ENCODE peak calls at places on chromosomes 3 and 15, in eight cellular contexts. E is stomach, C is psoas muscle, J is gastrocnemius medialis, Q is AG04450, L is thoracic aorta, P is fibroblast of lung, Z is ascending aorta. B is an unnamed sample. For H3K9me3, the result is how much of the 10 kb centered on the place peaks cover.

GRCh38 chr15:32106401-32107381 is 76.4 kb downstream of the CHRNA7 start:
- DNase-seq in Z (no peak), Q (no peak), L (no peak), J (no peak), E (no peak), C (no peak), P (no peak), B (peak)

GRCh38 chr15:49987198-49987785 is 131.7 kb downstream of the ATP8B4 start:
- DNase-seq in E (no peak), L (no peak), Z (no peak), Q (no peak), C (no peak), J (no peak), P (no peak), B (no peak)

GRCh38 chr15:80846416-80846815 is 67.2 kb downstream of the CEMIP start:
- DNase-seq in P (no peak), J (no peak), E (no peak), Z (no peak), C (no peak), Q (no peak), L (no peak), B (no peak)

GRCh38 chr3:12734960-12735359 is 24.1 kb downstream of the TMEM40 start:
- DNase-seq in Q (no peak), E (no peak), J (no peak), L (no peak), P (no peak), Z (no peak), C (no peak), B (no peak)

GRCh38 chr3:43330981-43331380 is 44.6 kb downstream of the SNRK start:
- DNase-seq in P (peak), J (no peak), Q (no peak), Z (no peak), C (no peak), L (no peak), E (no peak), B (no peak)

GRCh38 chr3:193788189-193788946 is 195.4 kb downstream of the OPA1 start:
- DNase-seq in C (peak), L (no peak), E (peak), P (peak), Z (no peak), J (peak), Q (no peak), B (no peak)

GRCh38 chr15:38176696-38177095 is 75.9 kb upstream of the SPRED1 start:
- DNase-seq in C (no peak), P (peak), L (no peak), J (no peak), Q (no peak), E (no peak), Z (no peak), B (no peak)

GRCh38 chr3:94004301-94004910 is 24.0 kb downstream of the STX19 start:
- DNase-seq in P (peak), E (no peak), Z (no peak), Q (peak), J (no peak), C (no peak), L (no peak), B (no peak)

GRCh38 chr3:53120336-53120735 is 9.9 kb downstream of the RFT1 start:
- DNase-seq in J (no peak), C (no peak), P (no peak), E (no peak), L (no peak), Z (no peak), Q (no peak), B (no peak)

GRCh38 chr15:80967451-80967850 is 22.2 kb downstream of the MESD start:
- DNase-seq in E (no peak), Z (no peak), P (peak), C (no peak), L (no peak), Q (peak), J (no peak), B (no peak)

GRCh38 chr3:35184775-35185174 is 454.6 kb upstream of the ARPP21 start:
- DNase-seq in J (no peak), C (no peak), E (no peak), P (peak), Q (no peak), L (no peak), Z (no peak), B (no peak)

GRCh38 chr3:87006844-87007439 is 16.0 kb upstream of the VGLL3 start:
- DNase-seq in Q (no peak), L (no peak), J (no peak), C (no peak), P (peak), E (no peak), Z (no peak), B (no peak)

GRCh38 chr3:126266291-126266840 is 86.0 kb upstream of the ALDH1L1 start:
- DNase-seq in C (peak), L (peak), Z (peak), J (peak), P (peak), Q (no peak), E (peak), B (no peak)

GRCh38 chr3:108677811-108678210 is 79.4 kb downstream of the RETNLB start:
- DNase-seq in Z (no peak), C (no peak), J (no peak), L (no peak), E (no peak), P (no peak), Q (no peak), B (no peak)

GRCh38 chr3:107013606-107014005 is 363.6 kb upstream of the CCDC54 start:
- DNase-seq in E (no peak), L (no peak), Z (no peak), C (no peak), Q (no peak), J (no peak), P (peak), B (no peak)

GRCh38 chr3:100972867-100973266 is 20.4 kb downstream of the ABI3BP start:
- DNase-seq in Q (no peak), E (no peak), L (no peak), P (no peak), J (no peak), Z (no peak), C (no peak), B (no peak)

GRCh38 chr3:10459954-10460754 is 45.2 kb downstream of the ATP2B2 start:
- DNase-seq in Z (no peak), P (peak), J (peak), L (no peak), C (peak), E (peak), Q (peak), B (no peak)

GRCh38 chr15:73389971-73390544 is 21.3 kb upstream of the HCN4 start:
- DNase-seq in P (no peak), Q (no peak), E (no peak), Z (no peak), J (no peak), C (no peak), L (no peak), B (no peak)

GRCh38 chr3:117408811-117409210 is 699.2 kb downstream of the TUSC7 start:
- DNase-seq in J (no peak), P (peak), C (no peak), Q (no peak), E (no peak), L (no peak), Z (no peak), B (no peak)

GRCh38 chr15:100809151-100809550 is 70.5 kb upstream of the ALDH1A3 start:
- DNase-seq in P (no peak), C (no peak), Z (no peak), Q (no peak), E (no peak), L (no peak), J (no peak), B (no peak)

GRCh38 chr3:129336093-129336706 is 57.5 kb downstream of the HMCES start:
- DNase-seq in E (no peak), L (no peak), P (no peak), Q (no peak), J (no peak), Z (no peak), C (no peak), B (no peak)

GRCh38 chr15:25241241-25241801 is 197.5 kb downstream of the UBE3A start:
- DNase-seq in E (no peak), C (peak), L (no peak), J (no peak), Z (no peak), P (no peak), Q (no peak), B (no peak)
- H3K9me3 ChIP-seq in E (half or more), C (under half), L (under half), J (under half), Z (under half), P (under half), Q (half or more), B (under half)

GRCh38 chr3:31226331-31226730 is 306.4 kb upstream of the STT3B start:
- DNase-seq in C (no peak), J (no peak), Z (no peak), E (no peak), Q (no peak), P (no peak), L (no peak), B (no peak)
- H3K9me3 ChIP-seq in C (under half), J (under half), Z (under half), E (under half), Q (under half), P (under half), L (under half), B (under half)

GRCh38 chr3:59880717-59881116 is 830.9 kb upstream of the CFAP20DC start:
- DNase-seq in J (no peak), E (no peak), P (no peak), Q (no peak), C (no peak), Z (no peak), L (no peak), B (no peak)
- H3K9me3 ChIP-seq in J (under half), E (under half), P (under half), Q (under half), C (under half), Z (under half), L (under half), B (under half)

GRCh38 chr3:177608443-177608842 is 411.2 kb upstream of the TBL1XR1 start:
- DNase-seq in L (no peak), Z (no peak), J (no peak), C (no peak), Q (no peak), E (no peak), P (no peak), B (no peak)
- H3K9me3 ChIP-seq in L (under half), Z (under half), J (under half), C (under half), Q (under half), E (under half), P (under half), B (under half)

DNA sequence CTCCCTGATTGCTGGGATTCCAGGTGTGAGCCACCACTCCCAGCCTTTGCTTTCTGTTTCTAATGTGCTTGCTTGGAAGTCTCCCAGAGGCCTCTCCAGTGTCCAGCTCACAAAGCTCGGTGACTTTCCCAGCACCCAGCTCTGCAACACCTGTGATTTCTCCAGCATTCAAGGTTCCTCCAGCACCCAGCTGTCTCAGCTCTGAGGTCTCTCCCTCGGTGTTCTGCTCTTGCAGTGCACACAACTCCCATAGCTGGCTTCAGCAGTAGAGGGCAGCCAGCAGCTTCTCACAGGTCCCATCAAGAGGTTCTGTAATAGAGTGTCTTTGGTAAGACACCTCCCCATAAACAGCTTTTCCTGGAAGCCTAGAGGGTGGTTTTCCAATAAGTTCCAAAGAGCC is 75.0 kb downstream of the GRM7 start:
- DNase-seq in Z (no peak), E (no peak), C (no peak), J (no peak), P (no peak), L (no peak), Q (no peak), B (no peak)
- H3K9me3 ChIP-seq in Z (under half), E (under half), C (under half), J (under half), P (under half), L (under half), Q (under half), B (under half)

DNA sequence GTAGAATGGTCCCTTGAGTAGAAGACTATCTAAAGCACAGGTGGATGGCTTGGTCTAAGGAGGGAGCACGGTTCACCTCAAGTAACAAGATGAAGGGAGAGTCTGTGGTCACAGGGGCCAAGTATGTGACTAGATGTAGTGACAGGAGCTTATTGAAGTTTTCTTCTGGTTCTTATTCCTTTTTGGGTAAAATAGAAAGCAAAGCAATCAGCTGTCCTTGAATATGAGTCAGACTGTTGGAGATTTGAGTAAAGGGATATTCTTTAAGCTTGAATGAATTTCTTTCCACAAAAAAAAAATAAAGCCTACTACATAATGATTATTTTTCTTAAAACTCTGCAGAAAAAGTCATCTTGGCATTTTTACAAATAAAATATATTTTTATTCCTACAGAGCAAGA is 1.5 kb upstream of the CNTN6 start:
- DNase-seq in P (no peak), J (no peak), Q (no peak), C (no peak), L (no peak), E (no peak), Z (no peak), B (no peak)
- H3K9me3 ChIP-seq in P (under half), J (under half), Q (under half), C (under half), L (under half), E (under half), Z (under half), B (under half)